ENCODE peak calls at places on chromosomes 6 and 20, in four cellular contexts. A is K562, T is GM12878, S is HepG2. F is an unnamed sample.

GRCh38 chr6:45415315-45415714 is 37.6 kb upstream of the SUPT3H start:
- DNase-seq in A (no peak), T (no peak), S (no peak), F (no peak)

GRCh38 chr20:44810391-44811149 is at the start of gene RIMS4:
- DNase-seq in A (no peak), T (no peak), S (no peak), F (peak; percentile 75)

GRCh38 chr20:6623989-6624388 is 143.5 kb upstream of the BMP2 start:
- DNase-seq in A (no peak), T (peak; percentile 66), S (peak; percentile 23), F (peak; percentile 52)

GRCh38 chr20:30811896-30812671 is 445.4 kb upstream of the DEFB115 start:
- DNase-seq in A (peak; percentile 78), T (peak; percentile 20), S (no peak), F (peak; percentile 80)

GRCh38 chr20:62969939-62970306 is 17.4 kb downstream of the SLC17A9 start:
- DNase-seq in A (no peak), T (no peak), S (peak; percentile 54), F (no peak)

GRCh38 chr6:35311390-35312075 is 13.9 kb downstream of the DEF6 start:
- DNase-seq in A (no peak), T (no peak), S (no peak), F (no peak)

GRCh38 chr20:45779011-45779915 is 12.4 kb downstream of the WFDC3 start:
- DNase-seq in A (no peak), T (no peak), S (no peak), F (no peak)

GRCh38 chr6:154951400-154952200 is 43.5 kb upstream of the TIAM2 start:
- DNase-seq in A (no peak), T (peak; percentile 28), S (no peak), F (no peak)

GRCh38 chr20:52749020-52749419 is 223.1 kb upstream of the TSHZ2 start:
- DNase-seq in A (no peak), T (no peak), S (no peak), F (no peak)

GRCh38 chr20:22795897-22796296 is 211.5 kb upstream of the FOXA2 start:
- DNase-seq in A (no peak), T (no peak), S (peak; percentile 80), F (no peak)

GRCh38 chr6:105373481-105373880 is 29.4 kb downstream of the PREP start:
- DNase-seq in A (no peak), T (no peak), S (no peak), F (no peak)

GRCh38 chr6:108896111-108896661 is 48.0 kb downstream of the ARMC2 start:
- DNase-seq in A (no peak), T (no peak), S (no peak), F (no peak)

GRCh38 chr6:32369678-32370077 is 2.0 kb downstream of the TSBP1 start:
- DNase-seq in A (no peak), T (no peak), S (no peak), F (no peak)

GRCh38 chr6:143361536-143362191 is 88.8 kb downstream of the ADAT2 start:
- DNase-seq in A (no peak), T (no peak), S (no peak), F (no peak)

GRCh38 chr20:25139061-25139705 is 56.3 kb upstream of the ENTPD6 start:
- DNase-seq in A (no peak), T (no peak), S (peak; percentile 84), F (peak; percentile 52)

GRCh38 chr6:85641522-85641915 is 1.2 kb downstream of the SYNCRIP start:
- DNase-seq in A (no peak), T (no peak), S (no peak), F (no peak)

GRCh38 chr6:3061501-3061941 is 6.8 kb upstream of the RIPK1 start:
- DNase-seq in A (no peak), T (no peak), S (no peak), F (no peak)

GRCh38 chr6:33770833-33771341 is 18.0 kb downstream of the LEMD2 start:
- DNase-seq in A (no peak), T (no peak), S (no peak), F (no peak)

GRCh38 chr6:90458353-90459224 is 128.3 kb downstream of the MAP3K7 start:
- DNase-seq in A (peak; percentile 79), T (no peak), S (no peak), F (no peak)

GRCh38 chr6:9461161-9461560 is 953.7 kb downstream of the TFAP2A start:
- DNase-seq in A (no peak), T (no peak), S (no peak), F (no peak)

GRCh38 chr6:154432533-154433476 is 76.2 kb upstream of the IPCEF1 start:
- DNase-seq in A (peak; percentile 54), T (no peak), S (no peak), F (no peak)

GRCh38 chr20:62219992-62220665 is at the start of gene HRH3:
- DNase-seq in A (peak; percentile 96), T (no peak), S (peak; percentile 41), F (peak; percentile 78)

GRCh38 chr6:5203571-5203970 is 57.2 kb downstream of the LYRM4 start:
- DNase-seq in A (no peak), T (no peak), S (no peak), F (no peak)

GRCh38 chr6:75230484-75231325 is 12.9 kb downstream of the COX7A2 start:
- DNase-seq in A (peak; percentile 56), T (no peak), S (peak; percentile 58), F (peak; percentile 86)

GRCh38 chr6:10269814-10270472 is 144.9 kb downstream of the TFAP2A start:
- DNase-seq in A (no peak), T (no peak), S (peak; percentile 29), F (no peak)

GRCh38 chr6:37020426-37021211 is 15.2 kb downstream of the FGD2 start:
- DNase-seq in A (no peak), T (no peak), S (no peak), F (peak; percentile 83)

DNA sequence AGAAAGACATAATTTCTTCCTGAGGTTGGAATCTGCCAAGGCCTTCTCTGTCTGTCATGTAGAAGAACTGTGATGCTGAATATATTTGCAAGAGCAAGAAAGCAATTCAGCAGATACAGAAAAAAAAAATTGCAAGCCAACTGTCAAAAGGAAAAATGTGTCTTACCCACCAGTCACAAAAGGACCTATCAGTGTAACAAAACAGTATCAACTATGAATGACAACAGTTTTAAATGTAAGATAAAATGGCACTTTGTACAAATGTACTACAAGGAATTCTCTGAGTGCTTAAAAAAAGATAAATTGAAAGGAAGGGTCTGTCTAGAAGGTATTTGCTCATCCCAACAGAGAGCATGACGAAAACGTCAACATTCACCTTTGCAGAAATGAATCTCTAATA is 185.3 kb upstream of the TFAP2D start:
- DNase-seq in A (no peak), T (no peak), S (no peak), F (no peak)
- TF ChIP-seq POLR2AphosphoS5 in A (no peak), T (no peak), S (no peak), F (no peak)

GRCh38 chr6:159908535-159908934 is 17.7 kb downstream of the MAS1 start:
- DNase-seq in A (no peak), T (no peak), S (no peak), F (no peak)

GRCh38 chr6:159913375-159913774 is 22.6 kb downstream of the MAS1 start:
- DNase-seq in A (no peak), T (no peak), S (no peak), F (no peak)

GRCh38 chr6:159913862-159914564 is 23.2 kb downstream of the MAS1 start:
- DNase-seq in A (no peak), T (no peak), S (no peak), F (no peak)

GRCh38 chr6:159908940-159909339 is 18.2 kb downstream of the MAS1 start:
- DNase-seq in A (no peak), T (no peak), S (no peak), F (no peak)

GRCh38 chr6:159910342-159910741 is 19.6 kb downstream of the MAS1 start:
- DNase-seq in A (no peak), T (no peak), S (no peak), F (no peak)
- TF ChIP-seq JUNB in A (no peak), T (no peak), S (no peak), F (no peak)

DNA sequence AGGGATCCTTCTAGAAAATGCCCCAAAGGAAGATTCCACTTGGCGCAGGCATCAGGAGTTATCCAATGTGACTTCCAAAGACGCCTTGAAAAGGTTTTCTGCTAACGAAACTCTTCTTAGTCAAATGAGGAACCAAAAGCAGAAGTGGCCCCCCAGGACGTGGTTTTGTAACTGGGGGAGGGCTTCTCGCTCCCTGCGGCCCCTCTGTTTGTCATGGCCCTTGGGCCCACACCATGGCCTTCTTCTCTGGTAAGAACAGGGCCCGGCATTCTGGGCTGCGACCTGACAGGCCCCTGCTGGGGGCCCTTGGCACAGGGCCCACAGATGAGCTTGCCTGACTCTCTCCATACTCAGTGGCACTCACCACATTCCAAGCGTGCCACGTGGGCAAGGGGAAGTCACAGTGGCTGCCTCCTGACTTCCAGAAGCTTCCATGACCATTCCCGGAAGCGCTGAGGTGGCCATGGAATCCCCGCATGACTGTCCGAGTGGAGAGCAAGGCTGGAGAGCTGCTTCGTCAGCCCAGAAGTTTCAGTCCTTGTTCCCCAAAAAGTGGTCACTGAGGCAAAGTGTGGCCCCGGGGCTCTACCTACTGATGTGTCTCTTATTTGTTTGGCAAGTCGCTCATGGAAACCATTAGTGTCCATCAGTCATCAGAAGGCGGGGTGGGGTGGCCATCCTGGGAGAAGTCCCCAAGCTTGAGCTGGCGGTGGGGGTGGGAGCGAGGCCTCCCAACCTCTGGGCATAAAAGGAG is 881 bp upstream of the CTSZ start:
- DNase-seq in A (peak; percentile 39), T (peak; percentile 60), S (no peak), F (peak; percentile 24)
- TF ChIP-seq POLR2AphosphoS5 in A (no peak), T (peak; percentile 56), S (no peak), F (no peak)

DNA sequence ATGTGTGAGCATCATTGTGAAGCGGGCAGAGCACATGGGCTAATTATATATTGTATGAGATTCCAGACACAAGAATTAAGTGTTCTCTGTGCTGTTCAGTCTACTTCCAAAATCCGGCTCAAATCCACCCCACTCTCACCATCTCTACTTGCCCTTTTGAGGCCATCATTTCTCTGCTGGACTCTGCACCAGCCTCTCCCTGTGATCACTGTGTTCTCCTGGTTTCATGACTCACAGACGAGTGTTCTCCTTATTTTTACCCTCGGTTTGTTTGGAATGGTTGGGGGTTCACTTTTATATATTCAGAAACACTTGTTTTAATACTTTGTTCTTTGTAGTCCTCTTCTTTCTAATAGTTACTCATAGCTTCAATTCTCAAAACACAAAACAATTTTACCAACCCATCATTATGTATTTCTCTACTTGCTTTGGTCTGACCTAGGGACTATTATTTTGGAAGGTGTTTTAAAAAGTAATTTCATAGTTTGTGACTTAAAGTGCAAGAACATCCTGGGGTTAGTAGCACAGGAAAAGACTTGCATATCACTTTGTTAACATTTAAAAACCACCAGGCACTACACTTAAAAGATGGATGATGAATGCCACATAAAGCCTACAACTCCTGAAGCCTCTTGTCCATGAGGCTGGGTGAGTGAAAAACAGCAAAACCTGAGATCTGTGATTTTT is 82.7 kb downstream of the UST start:
- DNase-seq in A (no peak), T (no peak), S (no peak), F (no peak)
- TF ChIP-seq JUNB in A (no peak), T (no peak), S (no peak), F (no peak)

F was measured in GM23338.